ENCODE peak calls at places on chromosomes 16 and 17, in six cellular contexts. One of them, this sample, is unnamed.
A peak's percentile ranks its signal among the peaks of the same experiment; 100 is the strongest.

GRCh38 chr17:48071654-48072053 is 23.5 kb downstream of the NFE2L1 start:
- DNase-seq in effector memory CD4-positive, alpha-beta T cell: no peak
- DNase-seq in CD8-positive, alpha-beta memory T cell: no peak
- DNase-seq in heart left ventricle: no peak
- DNase-seq in SJSA1: no peak
- DNase-seq in right atrium auricular region: no peak
- DNase-seq in this sample: no peak

GRCh38 chr16:80569440-80570105 is 28.8 kb downstream of the DYNLRB2 start:
- DNase-seq in SJSA1: no peak
- DNase-seq in right atrium auricular region: no peak
- DNase-seq in CD8-positive, alpha-beta memory T cell: peak; percentile 3
- DNase-seq in heart left ventricle: no peak
- DNase-seq in effector memory CD4-positive, alpha-beta T cell: no peak
- DNase-seq in this sample: no peak

GRCh38 chr17:67582632-67583230 is 135.0 kb upstream of the NOL11 start:
- DNase-seq in CD8-positive, alpha-beta memory T cell: no peak
- DNase-seq in SJSA1: no peak
- DNase-seq in right atrium auricular region: no peak
- DNase-seq in heart left ventricle: no peak
- DNase-seq in effector memory CD4-positive, alpha-beta T cell: no peak
- DNase-seq in this sample: no peak

GRCh38 chr17:82840431-82840831 is 609 bp upstream of the ZNF750 start:
- DNase-seq in right atrium auricular region: no peak
- DNase-seq in heart left ventricle: no peak
- DNase-seq in SJSA1: no peak
- DNase-seq in CD8-positive, alpha-beta memory T cell: no peak
- DNase-seq in effector memory CD4-positive, alpha-beta T cell: no peak
- DNase-seq in this sample: no peak

GRCh38 chr17:18094409-18094807 is 6.7 kb downstream of the DRG2 start:
- DNase-seq in effector memory CD4-positive, alpha-beta T cell: no peak
- DNase-seq in CD8-positive, alpha-beta memory T cell: no peak
- DNase-seq in right atrium auricular region: no peak
- DNase-seq in heart left ventricle: no peak
- DNase-seq in SJSA1: no peak
- DNase-seq in this sample: no peak

GRCh38 chr16:80041399-80041798 is 440.9 kb upstream of the MAF start:
- DNase-seq in SJSA1: no peak
- DNase-seq in effector memory CD4-positive, alpha-beta T cell: no peak
- DNase-seq in heart left ventricle: no peak
- DNase-seq in CD8-positive, alpha-beta memory T cell: no peak
- DNase-seq in right atrium auricular region: no peak
- DNase-seq in this sample: no peak

GRCh38 chr17:246851-247421 is 65.5 kb upstream of the DOC2B start:
- DNase-seq in right atrium auricular region: no peak
- DNase-seq in effector memory CD4-positive, alpha-beta T cell: no peak
- DNase-seq in SJSA1: no peak
- DNase-seq in heart left ventricle: peak; percentile 2
- DNase-seq in CD8-positive, alpha-beta memory T cell: no peak
- DNase-seq in this sample: peak; percentile 56

GRCh38 chr17:15398736-15399331 is 57.4 kb upstream of the TEKT3 start:
- DNase-seq in effector memory CD4-positive, alpha-beta T cell: no peak
- DNase-seq in right atrium auricular region: no peak
- DNase-seq in SJSA1: peak; percentile 64
- DNase-seq in CD8-positive, alpha-beta memory T cell: no peak
- DNase-seq in heart left ventricle: no peak
- DNase-seq in this sample: no peak

GRCh38 chr16:78122774-78123315 is 23.4 kb downstream of the WWOX start:
- DNase-seq in heart left ventricle: no peak
- DNase-seq in effector memory CD4-positive, alpha-beta T cell: no peak
- DNase-seq in right atrium auricular region: no peak
- DNase-seq in SJSA1: peak; percentile 77
- DNase-seq in CD8-positive, alpha-beta memory T cell: no peak
- DNase-seq in this sample: no peak

GRCh38 chr17:7988750-7989178 is 13.7 kb upstream of the GUCY2D start:
- DNase-seq in effector memory CD4-positive, alpha-beta T cell: no peak
- DNase-seq in right atrium auricular region: no peak
- DNase-seq in SJSA1: peak; percentile 54
- DNase-seq in CD8-positive, alpha-beta memory T cell: peak; percentile 36
- DNase-seq in heart left ventricle: peak; percentile 67
- DNase-seq in this sample: no peak

GRCh38 chr16:86556576-86556975 is 1.5 kb upstream of the MTHFSD start:
- DNase-seq in effector memory CD4-positive, alpha-beta T cell: no peak
- DNase-seq in SJSA1: no peak
- DNase-seq in CD8-positive, alpha-beta memory T cell: no peak
- DNase-seq in right atrium auricular region: no peak
- DNase-seq in heart left ventricle: no peak
- DNase-seq in this sample: no peak

GRCh38 chr17:78890111-78890897 is 12.7 kb downstream of the CEP295NL start:
- DNase-seq in SJSA1: no peak
- DNase-seq in CD8-positive, alpha-beta memory T cell: no peak
- DNase-seq in effector memory CD4-positive, alpha-beta T cell: peak; percentile 6
- DNase-seq in heart left ventricle: peak; percentile 57
- DNase-seq in right atrium auricular region: peak; percentile 75
- DNase-seq in this sample: peak; percentile 85

GRCh38 chr16:48317614-48318013 is 67.6 kb downstream of the SIAH1 start:
- DNase-seq in effector memory CD4-positive, alpha-beta T cell: no peak
- DNase-seq in CD8-positive, alpha-beta memory T cell: no peak
- DNase-seq in SJSA1: peak; percentile 71
- DNase-seq in right atrium auricular region: no peak
- DNase-seq in heart left ventricle: no peak
- DNase-seq in this sample: no peak

GRCh38 chr17:66781135-66781534 is 53.8 kb upstream of the CACNG5 start:
- DNase-seq in effector memory CD4-positive, alpha-beta T cell: no peak
- DNase-seq in right atrium auricular region: no peak
- DNase-seq in heart left ventricle: no peak
- DNase-seq in CD8-positive, alpha-beta memory T cell: no peak
- DNase-seq in SJSA1: no peak
- DNase-seq in this sample: no peak

GRCh38 chr16:89293276-89294143 is 76.0 kb downstream of the ZNF778 start:
- DNase-seq in heart left ventricle: no peak
- DNase-seq in right atrium auricular region: no peak
- DNase-seq in CD8-positive, alpha-beta memory T cell: no peak
- DNase-seq in SJSA1: no peak
- DNase-seq in effector memory CD4-positive, alpha-beta T cell: no peak
- DNase-seq in this sample: no peak
- H3K4me1 ChIP-seq in heart left ventricle: peaks cover 3% of the 10 kb centered on the region
- H3K4me1 ChIP-seq in right atrium auricular region: peaks cover 46% of the 10 kb centered on the region
- H3K4me1 ChIP-seq in CD8-positive, alpha-beta memory T cell: peaks cover 23% of the 10 kb centered on the region
- H3K4me1 ChIP-seq in SJSA1: no peaks in the 10 kb centered on the region
- H3K4me1 ChIP-seq in effector memory CD4-positive, alpha-beta T cell: peaks cover 15% of the 10 kb centered on the region
- H3K4me1 ChIP-seq in this sample: no peaks in the 10 kb centered on the region

DNA sequence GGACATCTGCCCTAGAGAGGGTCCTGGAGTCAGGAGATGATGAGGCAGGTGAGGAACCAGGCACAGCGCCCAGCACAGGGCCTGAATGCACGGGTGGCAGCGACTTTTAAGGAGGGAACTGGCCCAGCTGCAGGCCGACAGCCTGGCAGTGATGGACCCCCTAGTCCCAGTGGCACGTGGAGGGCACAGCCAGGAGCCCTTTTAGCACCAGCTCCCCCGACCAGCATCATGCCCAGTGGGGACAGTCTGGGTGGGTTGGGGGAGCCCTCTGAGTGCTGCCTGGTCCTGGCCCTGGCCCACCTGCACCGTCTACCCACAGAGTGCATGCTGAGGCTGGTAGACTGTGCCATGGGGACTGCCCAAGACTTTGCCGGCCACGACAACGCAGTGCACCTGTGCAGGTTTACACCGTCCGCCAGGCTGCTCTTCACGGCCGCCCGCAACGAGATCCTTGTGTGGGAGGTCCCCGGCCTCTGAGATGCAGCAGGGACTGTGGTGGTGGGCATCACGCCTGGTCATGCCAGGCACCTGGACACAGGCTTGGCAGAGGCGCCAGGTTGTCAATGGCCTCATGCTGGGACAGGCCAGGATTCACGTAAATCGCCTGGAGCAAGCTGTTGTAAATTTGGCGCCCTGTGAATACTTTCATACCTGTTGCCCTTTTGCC is 686 bp upstream of the RHOT2 start:
- DNase-seq in right atrium auricular region: no peak
- DNase-seq in SJSA1: no peak
- DNase-seq in CD8-positive, alpha-beta memory T cell: no peak
- DNase-seq in heart left ventricle: no peak
- DNase-seq in effector memory CD4-positive, alpha-beta T cell: no peak
- DNase-seq in this sample: no peak
- H3K4me3 ChIP-seq in right atrium auricular region: no peak overlapping the region
- H3K4me3 ChIP-seq in SJSA1: peak overlapping the region; percentile 80
- H3K4me3 ChIP-seq in CD8-positive, alpha-beta memory T cell: peak overlapping the region; percentile 68
- H3K4me3 ChIP-seq in heart left ventricle: peak overlapping the region; percentile 100
- H3K4me3 ChIP-seq in effector memory CD4-positive, alpha-beta T cell: peak overlapping the region; percentile 80
- H3K4me3 ChIP-seq in this sample: peak overlapping the region; percentile 92

GRCh38 chr16:14070555-14070876 is 603 bp upstream of the MRTFB start:
- DNase-seq in right atrium auricular region: no peak
- DNase-seq in effector memory CD4-positive, alpha-beta T cell: no peak
- DNase-seq in SJSA1: no peak
- DNase-seq in heart left ventricle: no peak
- DNase-seq in CD8-positive, alpha-beta memory T cell: no peak
- DNase-seq in this sample: no peak
- H3K27ac ChIP-seq in right atrium auricular region: peak overlapping the region; percentile 87
- H3K27ac ChIP-seq in effector memory CD4-positive, alpha-beta T cell: peak overlapping the region; percentile 68
- H3K27ac ChIP-seq in SJSA1: no peak overlapping the region
- H3K27ac ChIP-seq in heart left ventricle: peak overlapping the region; percentile 90
- H3K27ac ChIP-seq in CD8-positive, alpha-beta memory T cell: peak overlapping the region; percentile 63
- H3K27ac ChIP-seq in this sample: peak overlapping the region; percentile 82

DNA sequence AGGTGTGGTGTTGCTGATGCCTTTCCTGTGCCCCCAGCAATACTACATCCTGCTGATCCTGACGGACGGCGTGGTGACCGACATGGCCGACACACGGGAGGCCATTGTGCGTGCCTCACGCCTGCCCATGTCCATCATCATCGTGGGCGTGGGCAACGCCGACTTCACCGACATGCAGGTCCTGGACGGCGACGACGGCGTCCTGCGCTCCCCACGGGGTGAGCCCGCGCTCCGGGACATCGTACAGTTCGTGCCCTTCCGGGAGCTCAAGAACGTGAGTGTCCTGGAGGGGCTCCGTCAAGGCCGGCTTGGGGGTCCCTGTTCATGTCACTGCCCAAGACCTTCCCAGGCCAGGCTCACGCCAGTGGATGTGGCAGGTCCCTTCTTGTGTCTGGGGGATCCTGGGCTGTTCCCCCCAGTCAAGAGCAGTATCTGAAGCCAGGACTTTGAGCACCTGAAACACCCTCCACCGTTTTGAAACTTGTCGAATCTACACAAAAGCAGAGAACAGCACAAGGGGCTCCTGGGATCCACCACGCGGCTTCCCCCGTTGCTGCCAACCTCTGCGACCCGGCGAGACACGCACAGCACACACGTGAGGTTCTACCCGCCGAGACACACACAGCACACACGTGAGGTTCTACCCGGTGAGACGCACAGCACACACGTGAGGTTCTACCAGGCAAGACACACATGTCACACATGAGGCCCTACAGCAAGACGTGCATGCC is 17.9 kb upstream of the DPEP1 start:
- DNase-seq in CD8-positive, alpha-beta memory T cell: no peak
- DNase-seq in SJSA1: no peak
- DNase-seq in heart left ventricle: no peak
- DNase-seq in right atrium auricular region: no peak
- DNase-seq in effector memory CD4-positive, alpha-beta T cell: no peak
- DNase-seq in this sample: no peak
- H3K4me1 ChIP-seq in CD8-positive, alpha-beta memory T cell: peaks cover 11% of the 10 kb centered on the region
- H3K4me1 ChIP-seq in SJSA1: no peaks in the 10 kb centered on the region
- H3K4me1 ChIP-seq in heart left ventricle: no peaks in the 10 kb centered on the region
- H3K4me1 ChIP-seq in right atrium auricular region: no peaks in the 10 kb centered on the region
- H3K4me1 ChIP-seq in effector memory CD4-positive, alpha-beta T cell: peaks cover 18% of the 10 kb centered on the region
- H3K4me1 ChIP-seq in this sample: no peaks in the 10 kb centered on the region

GRCh38 chr17:77543779-77544178 is 403.0 kb downstream of the SEC14L1 start:
- DNase-seq in CD8-positive, alpha-beta memory T cell: no peak
- DNase-seq in heart left ventricle: no peak
- DNase-seq in SJSA1: no peak
- DNase-seq in effector memory CD4-positive, alpha-beta T cell: no peak
- DNase-seq in right atrium auricular region: no peak
- DNase-seq in this sample: no peak

GRCh38 chr17:77541995-77542394 is 401.2 kb downstream of the SEC14L1 start:
- DNase-seq in CD8-positive, alpha-beta memory T cell: no peak
- DNase-seq in right atrium auricular region: no peak
- DNase-seq in SJSA1: no peak
- DNase-seq in effector memory CD4-positive, alpha-beta T cell: no peak
- DNase-seq in heart left ventricle: peak; percentile 69
- DNase-seq in this sample: no peak

GRCh38 chr17:77544347-77544746 is 403.6 kb downstream of the SEC14L1 start:
- DNase-seq in CD8-positive, alpha-beta memory T cell: no peak
- DNase-seq in effector memory CD4-positive, alpha-beta T cell: no peak
- DNase-seq in SJSA1: no peak
- DNase-seq in heart left ventricle: no peak
- DNase-seq in right atrium auricular region: no peak
- DNase-seq in this sample: no peak

GRCh38 chr17:77540975-77541374 is 400.2 kb downstream of the SEC14L1 start:
- DNase-seq in right atrium auricular region: no peak
- DNase-seq in heart left ventricle: no peak
- DNase-seq in SJSA1: no peak
- DNase-seq in CD8-positive, alpha-beta memory T cell: no peak
- DNase-seq in effector memory CD4-positive, alpha-beta T cell: no peak
- DNase-seq in this sample: no peak

GRCh38 chr17:77542551-77543490 is 402.1 kb downstream of the SEC14L1 start:
- DNase-seq in SJSA1: peak; percentile 63
- DNase-seq in CD8-positive, alpha-beta memory T cell: peak; percentile 14
- DNase-seq in effector memory CD4-positive, alpha-beta T cell: no peak
- DNase-seq in heart left ventricle: peak; percentile 83
- DNase-seq in right atrium auricular region: peak; percentile 92
- DNase-seq in this sample: peak; percentile 89
- H3K4me3 ChIP-seq in SJSA1: no peak overlapping the region
- H3K4me3 ChIP-seq in CD8-positive, alpha-beta memory T cell: no peak overlapping the region
- H3K4me3 ChIP-seq in effector memory CD4-positive, alpha-beta T cell: no peak overlapping the region
- H3K4me3 ChIP-seq in heart left ventricle: no peak overlapping the region
- H3K4me3 ChIP-seq in right atrium auricular region: no peak overlapping the region
- H3K4me3 ChIP-seq in this sample: no peak overlapping the region

GRCh38 chr16:84820305-84820684 is 510 bp downstream of the CRISPLD2 start:
- DNase-seq in heart left ventricle: no peak
- DNase-seq in effector memory CD4-positive, alpha-beta T cell: no peak
- DNase-seq in CD8-positive, alpha-beta memory T cell: no peak
- DNase-seq in right atrium auricular region: no peak
- DNase-seq in SJSA1: no peak
- DNase-seq in this sample: no peak
- H3K27ac ChIP-seq in heart left ventricle: peak overlapping the region; percentile 84
- H3K27ac ChIP-seq in effector memory CD4-positive, alpha-beta T cell: no peak overlapping the region
- H3K27ac ChIP-seq in CD8-positive, alpha-beta memory T cell: no peak overlapping the region
- H3K27ac ChIP-seq in right atrium auricular region: peak overlapping the region; percentile 85
- H3K27ac ChIP-seq in SJSA1: no peak overlapping the region
- H3K27ac ChIP-seq in this sample: peak overlapping the region; percentile 42